ENCODE peak calls at places on chromosomes 5 and 9, in five cellular contexts. G, C, M, L and J are unnamed samples.

GRCh38 chr5:137741-138140 is 45.8 kb downstream of the PLEKHG4B start:
- DNase-seq in G (no peak), C (no peak), M (no peak), L (no peak), J (no peak)

GRCh38 chr5:9549941-9550340 is 4.1 kb upstream of the SEMA5A start:
- DNase-seq in G (no peak), C (no peak), M (no peak), L (no peak), J (peak; percentile 42)

GRCh38 chr5:378301-378891 is 56.9 kb downstream of the AHRR start:
- DNase-seq in G (peak; percentile 76), C (no peak), M (no peak), L (no peak), J (peak; percentile 75)

GRCh38 chr5:19927919-19928318 is 60.1 kb downstream of the CDH18 start:
- DNase-seq in G (no peak), C (peak; percentile 28), M (no peak), L (no peak), J (no peak)

GRCh38 chr5:160188151-160188967 is 40.9 kb upstream of the FABP6 start:
- DNase-seq in G (peak; percentile 63), C (peak; percentile 70), M (no peak), L (peak; percentile 2), J (peak; percentile 84)

GRCh38 chr9:131714161-131714646 is 25.7 kb downstream of the RAPGEF1 start:
- DNase-seq in G (peak; percentile 77), C (no peak), M (peak; percentile 77), L (no peak), J (peak; percentile 90)

GRCh38 chr5:78243639-78244038 is 50.9 kb downstream of the AP3B1 start:
- DNase-seq in G (no peak), C (no peak), M (no peak), L (no peak), J (peak; percentile 88)

GRCh38 chr5:64273276-64273675 is 107.6 kb downstream of the RNF180 start:
- DNase-seq in G (no peak), C (no peak), M (no peak), L (no peak), J (peak; percentile 58)

GRCh38 chr5:96433066-96433447 is at the start of gene PCSK1:
- DNase-seq in G (no peak), C (peak; percentile 70), M (no peak), L (peak; percentile 96), J (no peak)

GRCh38 chr9:27395484-27395921 is 98.6 kb upstream of the EQTN start:
- DNase-seq in G (no peak), C (peak; percentile 74), M (no peak), L (peak; percentile 23), J (no peak)

GRCh38 chr5:140329739-140330481 is 16.5 kb downstream of the HBEGF start:
- DNase-seq in G (no peak), C (peak; percentile 18), M (no peak), L (no peak), J (peak; percentile 31)

GRCh38 chr5:7815757-7816534 is 35.0 kb downstream of the CFAP90 start:
- DNase-seq in G (no peak), C (peak; percentile 92), M (no peak), L (no peak), J (peak; percentile 52)

GRCh38 chr9:130892503-130893249 is 3.9 kb downstream of the QRFP start:
- DNase-seq in G (no peak), C (no peak), M (no peak), L (no peak), J (no peak)

GRCh38 chr5:137146402-137146889 is 352.7 kb downstream of the SPOCK1 start:
- DNase-seq in G (peak; percentile 86), C (no peak), M (peak; percentile 100), L (peak; percentile 84), J (peak; percentile 100)

GRCh38 chr5:146024034-146024433 is 81.3 kb downstream of the PLAC8L1 start:
- DNase-seq in G (no peak), C (no peak), M (no peak), L (no peak), J (no peak)

GRCh38 chr9:123119566-123119965 is 86.1 kb downstream of the GPR21 start:
- DNase-seq in G (no peak), C (no peak), M (no peak), L (peak; percentile 89), J (no peak)

GRCh38 chr5:110510146-110510545 is 216.3 kb downstream of the TMEM232 start:
- DNase-seq in G (no peak), C (no peak), M (no peak), L (no peak), J (no peak)

GRCh38 chr5:17190242-17190778 is 27.1 kb upstream of the BASP1 start:
- DNase-seq in G (peak; percentile 55), C (peak; percentile 66), M (no peak), L (peak; percentile 25), J (peak; percentile 92)

GRCh38 chr5:107698286-107698685 is 27.5 kb upstream of the EFNA5 start:
- DNase-seq in G (no peak), C (no peak), M (no peak), L (no peak), J (peak; percentile 10)

GRCh38 chr5:171175746-171176145 is 133.3 kb upstream of the TLX3 start:
- DNase-seq in G (no peak), C (no peak), M (no peak), L (no peak), J (no peak)

GRCh38 chr9:100534401-100534800 is 43.5 kb upstream of the CAVIN4 start:
- DNase-seq in G (no peak), C (no peak), M (no peak), L (no peak), J (no peak)

GRCh38 chr5:96582343-96582742 is 79.8 kb upstream of the CAST start:
- DNase-seq in G (no peak), C (no peak), M (peak; percentile 50), L (peak; percentile 89), J (no peak)

GRCh38 chr9:37037137-37037743 is 3.2 kb upstream of the PAX5 start:
- DNase-seq in G (no peak), C (peak; percentile 63), M (no peak), L (no peak), J (no peak)

GRCh38 chr9:28956111-28956880 is 1383.0 kb upstream of the C9orf72 start:
- DNase-seq in G (no peak), C (no peak), M (no peak), L (no peak), J (no peak)

GRCh38 chr9:114140401-114140800 is 14.9 kb upstream of the COL27A1 start:
- DNase-seq in G (no peak), C (no peak), M (no peak), L (no peak), J (no peak)